ENCODE peak calls at places on chromosomes 12 and 14, in ten cellular contexts. R is lower leg skin; H is cardiac muscle cell; M is naive thymus-derived CD4-positive, alpha-beta T cell; K is effector memory CD4-positive, alpha-beta T cell; C is astrocyte of the spinal cord; J is epithelial cell of esophagus; N is IMR-90; A is fibroblast of the aortic adventitia; Z is foreskin fibroblast. P is an unnamed sample.

GRCh38 chr14:81312289-81312876 is 87.7 kb downstream of the STON2 start:
- DNase-seq in R (no peak), A (no peak), C (no peak), Z (no peak), K (no peak), M (no peak), N (no peak), J (no peak), H (no peak), P (no peak)

GRCh38 chr12:85803231-85803630 is 33.0 kb downstream of the RASSF9 start:
- DNase-seq in N (peak; percentile 15), M (no peak), A (peak; percentile 73), R (no peak), K (no peak), Z (no peak), J (no peak), H (peak; percentile 30), C (no peak), P (no peak)

GRCh38 chr14:72457641-72458040 is 436.3 kb downstream of the DPF3 start:
- DNase-seq in N (peak; percentile 83), A (peak; percentile 32), R (no peak), M (no peak), Z (peak; percentile 32), H (peak; percentile 50), J (peak; percentile 62), K (no peak), C (peak; percentile 80), P (no peak)

GRCh38 chr14:30240685-30241084 is 313.0 kb upstream of the PRKD1 start:
- DNase-seq in N (peak; percentile 37), K (no peak), H (no peak), A (no peak), J (no peak), R (no peak), M (no peak), Z (peak; percentile 59), C (no peak), P (no peak)

GRCh38 chr14:96792003-96792402 is 5.2 kb upstream of the VRK1 start:
- DNase-seq in H (peak; percentile 29), C (no peak), J (no peak), R (no peak), K (no peak), Z (no peak), N (no peak), M (no peak), A (no peak), P (no peak)

GRCh38 chr12:44875954-44876553 is at the start of gene NELL2:
- DNase-seq in H (peak; percentile 38), C (peak; percentile 7), J (peak; percentile 53), N (no peak), A (peak; percentile 0), Z (peak; percentile 11), K (peak; percentile 58), M (peak; percentile 47), R (peak; percentile 14), P (no peak)

GRCh38 chr14:72616294-72616693 is 277.6 kb downstream of the DPF3 start:
- DNase-seq in H (peak; percentile 52), M (no peak), C (peak; percentile 58), K (no peak), N (peak; percentile 91), Z (peak; percentile 72), A (peak; percentile 85), R (no peak), J (no peak), P (no peak)

GRCh38 chr12:3273409-3273853 is 196.3 kb downstream of the TSPAN9 start:
- DNase-seq in J (peak; percentile 34), M (no peak), H (no peak), Z (peak; percentile 34), A (no peak), C (peak; percentile 43), K (no peak), R (no peak), N (peak; percentile 49), P (no peak)

GRCh38 chr12:20272171-20272570 is 96.2 kb upstream of the PDE3A start:
- DNase-seq in Z (no peak), A (no peak), H (no peak), M (no peak), J (no peak), K (no peak), R (no peak), N (no peak), C (no peak), P (no peak)

DNA sequence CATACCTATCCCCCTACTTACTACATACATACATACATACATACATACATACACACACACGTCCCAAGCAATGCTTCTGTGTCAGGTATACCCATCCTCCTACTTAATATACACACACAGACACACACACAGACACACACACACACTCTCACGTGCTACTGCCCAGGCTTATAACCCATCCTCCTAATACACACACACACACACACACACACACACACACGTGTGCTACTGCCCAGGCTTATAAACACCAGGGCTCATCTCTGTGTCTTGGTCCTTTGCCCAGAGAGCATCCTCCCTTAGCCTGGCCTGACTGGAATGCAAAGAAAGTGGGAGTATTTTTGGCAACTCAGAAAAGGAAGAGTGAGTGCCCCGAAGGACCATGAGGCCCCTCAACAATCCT is 129.1 kb downstream of the RBM19 start:
- DNase-seq in M (no peak), C (no peak), N (peak; percentile 57), H (peak; percentile 62), R (no peak), Z (no peak), J (no peak), A (peak; percentile 12), K (no peak), P (no peak)
- H3K4me3 ChIP-seq in M (no peak overlapping the region), C (no peak overlapping the region), N (no peak overlapping the region), H (no peak overlapping the region), R (no peak overlapping the region), Z (no peak overlapping the region), J (no peak overlapping the region), A (no peak overlapping the region), K (no peak overlapping the region), P (no peak overlapping the region)

DNA sequence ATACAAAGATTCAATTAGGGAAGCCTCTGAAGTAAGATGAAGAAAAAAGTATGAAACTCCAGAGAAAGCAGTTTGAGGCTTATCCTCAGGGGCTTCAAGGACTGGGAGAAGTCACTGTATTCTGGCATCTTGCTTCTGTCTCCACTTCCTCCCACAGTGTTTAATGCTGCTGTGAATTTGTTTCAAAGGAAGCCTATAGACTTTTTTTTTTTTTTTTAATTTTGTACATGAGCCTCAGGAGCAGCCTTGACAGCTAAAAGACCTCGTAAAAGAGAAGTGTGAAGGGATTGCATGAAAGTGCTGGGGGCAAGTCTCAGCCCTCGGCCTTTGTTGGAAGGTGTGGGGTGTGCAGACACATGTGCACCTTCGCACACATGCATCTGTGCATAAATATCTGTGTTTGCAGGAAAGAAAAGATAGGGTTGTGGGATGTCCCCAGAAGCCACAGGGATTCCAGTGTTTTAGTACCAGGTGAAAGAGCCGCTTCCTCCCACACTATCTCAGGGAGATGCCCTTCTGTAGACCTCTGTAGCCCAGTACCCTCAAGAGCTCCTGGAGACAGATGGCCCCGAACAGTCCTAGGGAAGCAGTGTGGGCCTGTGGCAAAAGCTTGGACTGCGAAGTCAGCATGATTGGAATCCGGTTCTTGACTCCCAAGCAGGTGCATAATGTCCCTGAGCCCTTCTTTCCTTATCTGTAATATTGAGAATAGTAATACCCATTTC is 193.5 kb upstream of the BCL2L14 start:
- DNase-seq in K (no peak), C (no peak), R (no peak), A (no peak), H (no peak), N (no peak), Z (no peak), J (no peak), M (no peak), P (no peak)
- H3K4me3 ChIP-seq in K (no peak overlapping the region), C (no peak overlapping the region), R (no peak overlapping the region), A (no peak overlapping the region), H (no peak overlapping the region), N (no peak overlapping the region), Z (no peak overlapping the region), J (no peak overlapping the region), M (no peak overlapping the region), P (no peak overlapping the region)

GRCh38 chr12:47190271-47190750 is 110.6 kb upstream of the AMIGO2 start:
- DNase-seq in R (no peak), C (peak; percentile 50), M (no peak), A (peak; percentile 53), H (peak; percentile 30), N (peak; percentile 74), J (peak; percentile 87), Z (peak; percentile 8), K (no peak), P (no peak)

GRCh38 chr12:47188576-47189441 is 109.0 kb upstream of the AMIGO2 start:
- DNase-seq in R (no peak), Z (peak; percentile 57), A (peak; percentile 99), N (peak; percentile 84), C (peak; percentile 83), J (peak; percentile 58), M (no peak), H (peak; percentile 94), K (no peak), P (no peak)

GRCh38 chr12:47192046-47192445 is 112.3 kb upstream of the AMIGO2 start:
- DNase-seq in C (no peak), A (no peak), K (no peak), R (no peak), Z (no peak), M (peak; percentile 58), N (no peak), H (no peak), J (no peak), P (no peak)

GRCh38 chr12:47189753-47190152 is 110.0 kb upstream of the AMIGO2 start:
- DNase-seq in Z (no peak), N (no peak), C (no peak), J (no peak), R (no peak), A (no peak), M (no peak), H (peak; percentile 38), K (no peak), P (no peak)

GRCh38 chr12:47190905-47191304 is 111.1 kb upstream of the AMIGO2 start:
- DNase-seq in R (no peak), A (no peak), Z (no peak), K (no peak), M (no peak), H (no peak), N (no peak), J (peak; percentile 9), C (no peak), P (no peak)
- H3K4me3 ChIP-seq in R (no peak overlapping the region), A (no peak overlapping the region), Z (no peak overlapping the region), K (no peak overlapping the region), M (no peak overlapping the region), H (no peak overlapping the region), N (no peak overlapping the region), J (no peak overlapping the region), C (no peak overlapping the region), P (no peak overlapping the region)

DNA sequence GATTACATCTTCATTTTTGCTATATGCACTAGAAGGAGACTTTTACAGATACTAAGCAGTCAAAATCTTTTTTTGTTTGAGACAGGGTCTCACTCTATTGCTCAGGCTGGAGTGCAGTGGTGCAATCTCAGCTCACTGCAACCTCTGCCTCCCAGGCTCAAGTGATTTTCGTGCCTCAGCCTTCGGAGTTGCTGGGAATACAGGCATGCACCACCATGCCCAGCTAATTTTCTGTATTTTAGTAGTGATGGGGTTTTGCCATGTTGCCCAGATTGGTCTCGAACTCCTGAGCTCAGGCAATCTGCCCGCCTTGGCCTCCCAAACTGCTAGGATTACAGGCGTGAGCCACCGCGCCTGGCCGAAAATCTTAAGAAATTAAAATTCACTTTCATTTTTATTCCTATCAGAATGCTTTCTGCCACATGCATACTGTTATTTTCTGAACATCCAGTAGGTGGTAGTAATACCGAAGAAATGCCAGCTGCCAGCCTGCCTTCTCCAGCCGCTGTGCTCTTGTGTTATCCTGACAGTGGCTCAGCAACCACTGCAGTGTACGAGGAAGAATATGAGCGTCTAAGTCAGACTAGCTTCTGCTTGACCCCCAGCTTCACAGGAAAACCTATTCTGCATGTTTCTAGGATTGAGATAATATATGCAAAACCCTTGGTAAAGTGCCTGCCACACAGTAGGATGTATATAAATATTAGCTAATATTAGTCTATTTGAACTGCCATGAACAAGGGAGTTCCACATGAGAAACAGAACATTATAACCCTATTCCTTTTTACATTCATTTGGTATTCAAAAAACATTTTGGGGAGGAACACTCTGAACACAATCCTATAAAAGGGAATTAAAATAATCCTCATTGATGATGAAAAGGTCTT is 54.2 kb downstream of the RPAP3 start:
- DNase-seq in Z (peak; percentile 55), K (peak; percentile 13), J (peak; percentile 65), H (peak; percentile 79), N (peak; percentile 66), A (peak; percentile 71), C (peak; percentile 68), R (peak; percentile 21), M (peak; percentile 68), P (peak; percentile 23)
- H3K4me3 ChIP-seq in Z (no peak overlapping the region), K (peak overlapping the region; percentile 27), J (no peak overlapping the region), H (no peak overlapping the region), N (no peak overlapping the region), A (no peak overlapping the region), C (no peak overlapping the region), R (no peak overlapping the region), M (peak overlapping the region; percentile 38), P (no peak overlapping the region)

P was measured in HL-60.